ENCODE peak calls at places on chromosome 6, in eight cellular contexts. One of them, this sample, is unnamed.

GRCh38 chr6:111592726-111593515 is 12.8 kb downstream of the TRAF3IP2 start:
- DNase-seq in CD4-positive, alpha-beta T cell: no peak
- DNase-seq in MM.1S: no peak
- DNase-seq in stimulated activated CD8-positive, alpha-beta memory T cell treated with anti-CD3 and anti-CD28 coated beads, Interleukin-15, amount 100 ng/mL, for 24 hours: no peak
- DNase-seq in amniotic stem cell: no peak
- DNase-seq in H7: no peak
- DNase-seq in CD4-positive, CD25-positive, alpha-beta regulatory T cell: no peak
- DNase-seq in NCI-H748 treated with DMSO at 0.1 percent for 48 hours: no peak
- DNase-seq in this sample: no peak

GRCh38 chr6:42744351-42744890 is 1.5 kb downstream of the TBCC start:
- DNase-seq in CD4-positive, alpha-beta T cell: no peak
- DNase-seq in MM.1S: no peak
- DNase-seq in stimulated activated CD8-positive, alpha-beta memory T cell treated with anti-CD3 and anti-CD28 coated beads, Interleukin-15, amount 100 ng/mL, for 24 hours: no peak
- DNase-seq in amniotic stem cell: no peak
- DNase-seq in H7: no peak
- DNase-seq in CD4-positive, CD25-positive, alpha-beta regulatory T cell: no peak
- DNase-seq in NCI-H748 treated with DMSO at 0.1 percent for 48 hours: no peak
- DNase-seq in this sample: no peak

GRCh38 chr6:73452107-73452461 is at the start of gene CGAS:
- DNase-seq in CD4-positive, alpha-beta T cell: peak; percentile 58
- DNase-seq in MM.1S: peak; percentile 89
- DNase-seq in stimulated activated CD8-positive, alpha-beta memory T cell treated with anti-CD3 and anti-CD28 coated beads, Interleukin-15, amount 100 ng/mL, for 24 hours: peak; percentile 40
- DNase-seq in amniotic stem cell: peak; percentile 35
- DNase-seq in H7: no peak
- DNase-seq in CD4-positive, CD25-positive, alpha-beta regulatory T cell: peak; percentile 66
- DNase-seq in NCI-H748 treated with DMSO at 0.1 percent for 48 hours: no peak
- DNase-seq in this sample: peak; percentile 20

GRCh38 chr6:11675610-11676009 is 103.0 kb downstream of the ADTRP start:
- DNase-seq in CD4-positive, alpha-beta T cell: no peak
- DNase-seq in MM.1S: peak; percentile 36
- DNase-seq in stimulated activated CD8-positive, alpha-beta memory T cell treated with anti-CD3 and anti-CD28 coated beads, Interleukin-15, amount 100 ng/mL, for 24 hours: no peak
- DNase-seq in amniotic stem cell: no peak
- DNase-seq in H7: no peak
- DNase-seq in CD4-positive, CD25-positive, alpha-beta regulatory T cell: no peak
- DNase-seq in NCI-H748 treated with DMSO at 0.1 percent for 48 hours: no peak
- DNase-seq in this sample: no peak

GRCh38 chr6:38974389-38975133 is 74.0 kb upstream of the GLP1R start:
- DNase-seq in CD4-positive, alpha-beta T cell: no peak
- DNase-seq in MM.1S: no peak
- DNase-seq in stimulated activated CD8-positive, alpha-beta memory T cell treated with anti-CD3 and anti-CD28 coated beads, Interleukin-15, amount 100 ng/mL, for 24 hours: no peak
- DNase-seq in amniotic stem cell: no peak
- DNase-seq in H7: no peak
- DNase-seq in CD4-positive, CD25-positive, alpha-beta regulatory T cell: no peak
- DNase-seq in NCI-H748 treated with DMSO at 0.1 percent for 48 hours: peak; percentile 5
- DNase-seq in this sample: no peak

GRCh38 chr6:87879144-87879861 is 168.3 kb upstream of the SPACA1 start:
- DNase-seq in CD4-positive, alpha-beta T cell: no peak
- DNase-seq in MM.1S: peak; percentile 48
- DNase-seq in stimulated activated CD8-positive, alpha-beta memory T cell treated with anti-CD3 and anti-CD28 coated beads, Interleukin-15, amount 100 ng/mL, for 24 hours: no peak
- DNase-seq in amniotic stem cell: no peak
- DNase-seq in H7: no peak
- DNase-seq in CD4-positive, CD25-positive, alpha-beta regulatory T cell: no peak
- DNase-seq in NCI-H748 treated with DMSO at 0.1 percent for 48 hours: no peak
- DNase-seq in this sample: no peak

GRCh38 chr6:117908246-117909107 is 1.4 kb downstream of the SLC35F1 start:
- DNase-seq in CD4-positive, alpha-beta T cell: no peak
- DNase-seq in MM.1S: no peak
- DNase-seq in stimulated activated CD8-positive, alpha-beta memory T cell treated with anti-CD3 and anti-CD28 coated beads, Interleukin-15, amount 100 ng/mL, for 24 hours: no peak
- DNase-seq in amniotic stem cell: no peak
- DNase-seq in H7: no peak
- DNase-seq in CD4-positive, CD25-positive, alpha-beta regulatory T cell: no peak
- DNase-seq in NCI-H748 treated with DMSO at 0.1 percent for 48 hours: no peak
- DNase-seq in this sample: no peak

GRCh38 chr6:32816746-32817204 is at the start of gene HLA-DOB:
- DNase-seq in CD4-positive, alpha-beta T cell: no peak
- DNase-seq in MM.1S: peak; percentile 53
- DNase-seq in stimulated activated CD8-positive, alpha-beta memory T cell treated with anti-CD3 and anti-CD28 coated beads, Interleukin-15, amount 100 ng/mL, for 24 hours: no peak
- DNase-seq in amniotic stem cell: no peak
- DNase-seq in H7: no peak
- DNase-seq in CD4-positive, CD25-positive, alpha-beta regulatory T cell: no peak
- DNase-seq in NCI-H748 treated with DMSO at 0.1 percent for 48 hours: no peak
- DNase-seq in this sample: no peak

GRCh38 chr6:163392533-163392932 is 22.0 kb upstream of the QKI start:
- DNase-seq in CD4-positive, alpha-beta T cell: no peak
- DNase-seq in MM.1S: peak; percentile 9
- DNase-seq in stimulated activated CD8-positive, alpha-beta memory T cell treated with anti-CD3 and anti-CD28 coated beads, Interleukin-15, amount 100 ng/mL, for 24 hours: no peak
- DNase-seq in amniotic stem cell: no peak
- DNase-seq in H7: no peak
- DNase-seq in CD4-positive, CD25-positive, alpha-beta regulatory T cell: no peak
- DNase-seq in NCI-H748 treated with DMSO at 0.1 percent for 48 hours: no peak
- DNase-seq in this sample: peak; percentile 48

GRCh38 chr6:54801669-54802068 is 44.9 kb upstream of the FAM83B start:
- DNase-seq in CD4-positive, alpha-beta T cell: no peak
- DNase-seq in MM.1S: no peak
- DNase-seq in stimulated activated CD8-positive, alpha-beta memory T cell treated with anti-CD3 and anti-CD28 coated beads, Interleukin-15, amount 100 ng/mL, for 24 hours: no peak
- DNase-seq in amniotic stem cell: peak; percentile 28
- DNase-seq in H7: no peak
- DNase-seq in CD4-positive, CD25-positive, alpha-beta regulatory T cell: no peak
- DNase-seq in NCI-H748 treated with DMSO at 0.1 percent for 48 hours: no peak
- DNase-seq in this sample: peak; percentile 86

GRCh38 chr6:13629459-13630116 is 14.5 kb downstream of the NOL7 start:
- DNase-seq in CD4-positive, alpha-beta T cell: no peak
- DNase-seq in MM.1S: no peak
- DNase-seq in stimulated activated CD8-positive, alpha-beta memory T cell treated with anti-CD3 and anti-CD28 coated beads, Interleukin-15, amount 100 ng/mL, for 24 hours: no peak
- DNase-seq in amniotic stem cell: no peak
- DNase-seq in H7: no peak
- DNase-seq in CD4-positive, CD25-positive, alpha-beta regulatory T cell: no peak
- DNase-seq in NCI-H748 treated with DMSO at 0.1 percent for 48 hours: no peak
- DNase-seq in this sample: no peak

GRCh38 chr6:26186652-26187051 is 99.4 kb downstream of the HFE start:
- DNase-seq in CD4-positive, alpha-beta T cell: no peak
- DNase-seq in MM.1S: no peak
- DNase-seq in stimulated activated CD8-positive, alpha-beta memory T cell treated with anti-CD3 and anti-CD28 coated beads, Interleukin-15, amount 100 ng/mL, for 24 hours: no peak
- DNase-seq in amniotic stem cell: no peak
- DNase-seq in H7: no peak
- DNase-seq in CD4-positive, CD25-positive, alpha-beta regulatory T cell: no peak
- DNase-seq in NCI-H748 treated with DMSO at 0.1 percent for 48 hours: no peak
- DNase-seq in this sample: no peak

GRCh38 chr6:39558791-39559190 is 166.4 kb downstream of the KIF6 start:
- DNase-seq in CD4-positive, alpha-beta T cell: no peak
- DNase-seq in MM.1S: no peak
- DNase-seq in stimulated activated CD8-positive, alpha-beta memory T cell treated with anti-CD3 and anti-CD28 coated beads, Interleukin-15, amount 100 ng/mL, for 24 hours: no peak
- DNase-seq in amniotic stem cell: no peak
- DNase-seq in H7: no peak
- DNase-seq in CD4-positive, CD25-positive, alpha-beta regulatory T cell: no peak
- DNase-seq in NCI-H748 treated with DMSO at 0.1 percent for 48 hours: no peak
- DNase-seq in this sample: no peak

GRCh38 chr6:53928641-53929339 is 134.0 kb downstream of the LRRC1 start:
- DNase-seq in CD4-positive, alpha-beta T cell: no peak
- DNase-seq in MM.1S: no peak
- DNase-seq in stimulated activated CD8-positive, alpha-beta memory T cell treated with anti-CD3 and anti-CD28 coated beads, Interleukin-15, amount 100 ng/mL, for 24 hours: no peak
- DNase-seq in amniotic stem cell: no peak
- DNase-seq in H7: no peak
- DNase-seq in CD4-positive, CD25-positive, alpha-beta regulatory T cell: no peak
- DNase-seq in NCI-H748 treated with DMSO at 0.1 percent for 48 hours: no peak
- DNase-seq in this sample: peak; percentile 68

GRCh38 chr6:38064431-38064830 is 244.9 kb downstream of the ZFAND3 start:
- DNase-seq in CD4-positive, alpha-beta T cell: no peak
- DNase-seq in MM.1S: no peak
- DNase-seq in stimulated activated CD8-positive, alpha-beta memory T cell treated with anti-CD3 and anti-CD28 coated beads, Interleukin-15, amount 100 ng/mL, for 24 hours: no peak
- DNase-seq in amniotic stem cell: no peak
- DNase-seq in H7: no peak
- DNase-seq in CD4-positive, CD25-positive, alpha-beta regulatory T cell: no peak
- DNase-seq in NCI-H748 treated with DMSO at 0.1 percent for 48 hours: no peak
- DNase-seq in this sample: peak; percentile 49

GRCh38 chr6:10404799-10405524 is 9.9 kb downstream of the TFAP2A start:
- DNase-seq in CD4-positive, alpha-beta T cell: no peak
- DNase-seq in MM.1S: no peak
- DNase-seq in stimulated activated CD8-positive, alpha-beta memory T cell treated with anti-CD3 and anti-CD28 coated beads, Interleukin-15, amount 100 ng/mL, for 24 hours: no peak
- DNase-seq in amniotic stem cell: no peak
- DNase-seq in H7: peak; percentile 79
- DNase-seq in CD4-positive, CD25-positive, alpha-beta regulatory T cell: no peak
- DNase-seq in NCI-H748 treated with DMSO at 0.1 percent for 48 hours: no peak
- DNase-seq in this sample: no peak

GRCh38 chr6:142485256-142485655 is 183.4 kb downstream of the ADGRG6 start:
- DNase-seq in CD4-positive, alpha-beta T cell: no peak
- DNase-seq in MM.1S: no peak
- DNase-seq in stimulated activated CD8-positive, alpha-beta memory T cell treated with anti-CD3 and anti-CD28 coated beads, Interleukin-15, amount 100 ng/mL, for 24 hours: no peak
- DNase-seq in amniotic stem cell: no peak
- DNase-seq in H7: no peak
- DNase-seq in CD4-positive, CD25-positive, alpha-beta regulatory T cell: no peak
- DNase-seq in NCI-H748 treated with DMSO at 0.1 percent for 48 hours: no peak
- DNase-seq in this sample: peak; percentile 35